ENCODE peak calls at places on chromosomes 7 and 10, in seven cellular contexts. Y is glutamatergic neuron, R is RWPE1, L is memory B cell, G is NCI-H2029 treated with DMSO at 0.1 percent for 48 hours, E is Right ventricle myocardium superior, S is ELR. O is an unnamed sample.

GRCh38 chr7:148253629-148254028 is 336.9 kb upstream of the C7orf33 start:
- DNase-seq in G (no peak), L (no peak), Y (no peak), E (no peak), R (no peak), S (no peak), O (no peak)

GRCh38 chr7:3648276-3648675 is 347.2 kb downstream of the SDK1 start:
- DNase-seq in Y (no peak), G (no peak), L (no peak), E (no peak), S (peak), R (peak), O (no peak)

GRCh38 chr10:86258488-86258887 is 108.1 kb downstream of the GRID1 start:
- DNase-seq in R (no peak), S (no peak), G (no peak), L (no peak), Y (no peak), E (no peak), O (peak)

GRCh38 chr10:16967866-16968721 is 150.9 kb upstream of the RSU1 start:
- DNase-seq in E (peak), Y (peak), G (no peak), S (peak), L (no peak), R (peak), O (peak)

GRCh38 chr10:79422178-79422892 is 23.1 kb downstream of the ZCCHC24 start:
- DNase-seq in R (no peak), E (peak), S (peak), Y (no peak), G (no peak), L (no peak), O (peak)

GRCh38 chr10:381805-382204 is 246.6 kb downstream of the ZMYND11 start:
- DNase-seq in Y (no peak), S (no peak), L (no peak), E (no peak), G (no peak), R (no peak), O (no peak)

GRCh38 chr10:91416339-91416868 is 6.3 kb downstream of the HECTD2 start:
- DNase-seq in E (no peak), L (no peak), R (no peak), S (no peak), G (no peak), Y (no peak), O (no peak)

GRCh38 chr10:115710136-115710535 is 562.9 kb downstream of the GFRA1 start:
- DNase-seq in E (no peak), L (no peak), Y (no peak), R (no peak), S (peak), G (no peak), O (no peak)

GRCh38 chr7:90621892-90622182 is 25.7 kb downstream of the CDK14 start:
- DNase-seq in E (no peak), S (no peak), R (no peak), L (no peak), G (no peak), Y (no peak), O (no peak)

GRCh38 chr10:101244321-101245050 is 15.2 kb upstream of the LBX1 start:
- DNase-seq in L (no peak), Y (no peak), S (peak), R (no peak), E (peak), G (no peak), O (peak)

GRCh38 chr7:55370001-55370400 is 4.9 kb downstream of the LANCL2 start:
- DNase-seq in L (no peak), S (peak), G (no peak), Y (no peak), E (no peak), R (no peak), O (peak)

GRCh38 chr7:44709011-44709915 is 39.4 kb upstream of the ZMIZ2 start:
- DNase-seq in S (no peak), E (no peak), G (no peak), L (no peak), R (no peak), Y (no peak), O (no peak)

GRCh38 chr7:21107101-21107500 is 320.4 kb upstream of the SP8 start:
- DNase-seq in S (no peak), L (no peak), R (no peak), Y (no peak), G (no peak), E (no peak), O (no peak)

GRCh38 chr10:131981429-131982184 is at the start of gene BNIP3:
- DNase-seq in G (peak), Y (peak), L (peak), E (peak), R (peak), S (peak), O (peak)

GRCh38 chr10:6987536-6987945 is 407.5 kb upstream of the PRKCQ start:
- DNase-seq in R (no peak), L (no peak), S (no peak), E (no peak), Y (no peak), G (no peak), O (no peak)

GRCh38 chr7:64946772-64947171 is 43.7 kb downstream of the ZNF273 start:
- DNase-seq in G (no peak), R (no peak), Y (peak), S (peak), E (no peak), L (no peak), O (no peak)

GRCh38 chr7:24381919-24382505 is 98.0 kb downstream of the NPY start:
- DNase-seq in S (peak), E (no peak), Y (no peak), R (peak), L (no peak), G (no peak), O (peak)

GRCh38 chr7:91320679-91321078 is 56.4 kb downstream of the FZD1 start:
- DNase-seq in L (no peak), R (no peak), G (no peak), Y (no peak), E (no peak), S (no peak), O (no peak)

GRCh38 chr10:57964371-57964770 is 303.3 kb downstream of the IPMK start:
- DNase-seq in G (peak), L (no peak), Y (no peak), E (peak), R (no peak), S (peak), O (peak)

GRCh38 chr7:85186521-85187241 is at the start of gene SEMA3D:
- DNase-seq in Y (peak), G (no peak), R (peak), E (peak), S (peak), L (peak), O (peak)

GRCh38 chr10:22367471-22367870 is 22.2 kb downstream of the SPAG6 start:
- DNase-seq in E (no peak), R (no peak), Y (no peak), S (no peak), L (no peak), G (no peak), O (no peak)

GRCh38 chr10:95445223-95445836 is 115.8 kb downstream of the SORBS1 start:
- DNase-seq in G (no peak), L (no peak), R (peak), E (peak), S (peak), Y (no peak), O (peak)

GRCh38 chr7:13903997-13904396 is 85.5 kb downstream of the ETV1 start:
- DNase-seq in G (no peak), E (no peak), S (no peak), R (no peak), L (no peak), Y (no peak), O (peak)

GRCh38 chr7:73892003-73892975 is 31.3 kb downstream of the TMEM270 start:
- DNase-seq in R (no peak), S (peak), E (peak), L (no peak), G (peak), Y (no peak), O (peak)

GRCh38 chr10:84108797-84109196 is 30.5 kb upstream of the GHITM start:
- DNase-seq in Y (no peak), G (no peak), L (no peak), E (no peak), R (no peak), S (no peak), O (no peak)

O was measured in AG08395.